ENCODE peak calls at places on chromosomes 11 and 22, in four cellular contexts. Z is H1, W is bronchial epithelial cell, T is K562. N is an unnamed sample.
A peak's percentile ranks its signal among the peaks of the same experiment; 100 is the strongest.

GRCh38 chr11:8671242-8671641 is 11.2 kb downstream of the TRIM66 start:
- DNase-seq in Z (peak; percentile 61), W (peak; percentile 94), T (no peak), N (peak; percentile 96)

GRCh38 chr11:61138940-61139339 is 22.3 kb downstream of the VPS37C start:
- DNase-seq in Z (no peak), W (no peak), T (no peak), N (peak; percentile 50)

GRCh38 chr22:46105494-46106278 is 44.6 kb upstream of the PPARA start:
- DNase-seq in Z (no peak), W (peak; percentile 73), T (no peak), N (peak; percentile 27)

GRCh38 chr22:32665676-32666075 is 135.8 kb upstream of the TIMP3 start:
- DNase-seq in Z (no peak), W (peak; percentile 93), T (no peak), N (no peak)

GRCh38 chr11:59559886-59560285 is 48.5 kb downstream of the OR4D9 start:
- DNase-seq in Z (no peak), W (no peak), T (peak; percentile 38), N (no peak)

GRCh38 chr22:49046546-49047305 is 780.9 kb downstream of the BRD1 start:
- DNase-seq in Z (peak; percentile 89), W (no peak), T (peak; percentile 47), N (no peak)

GRCh38 chr11:76048763-76049162 is 157.5 kb downstream of the WNT11 start:
- DNase-seq in Z (no peak), W (no peak), T (peak; percentile 54), N (no peak)

GRCh38 chr11:6928916-6929315 is 2.7 kb downstream of the ZNF215 start:
- DNase-seq in Z (no peak), W (no peak), T (no peak), N (no peak)

GRCh38 chr11:12439615-12440014 is 62.2 kb downstream of the PARVA start:
- DNase-seq in Z (no peak), W (no peak), T (no peak), N (no peak)

GRCh38 chr11:11456896-11457295 is 103.8 kb upstream of the CSNK2A3 start:
- DNase-seq in Z (no peak), W (no peak), T (no peak), N (no peak)

GRCh38 chr11:1384206-1384965 is 5.3 kb upstream of the BRSK2 start:
- DNase-seq in Z (no peak), W (no peak), T (no peak), N (peak; percentile 7)

GRCh38 chr22:46068908-46069481 is 81.3 kb upstream of the PPARA start:
- DNase-seq in Z (no peak), W (peak; percentile 55), T (no peak), N (peak; percentile 75)

GRCh38 chr22:47196493-47196849 is 434.0 kb downstream of the TBC1D22A start:
- DNase-seq in Z (no peak), W (no peak), T (no peak), N (no peak)

GRCh38 chr11:66981976-66982578 is 7.0 kb downstream of the C11orf86 start:
- DNase-seq in Z (no peak), W (peak; percentile 88), T (peak; percentile 93), N (peak; percentile 93)

GRCh38 chr11:114478768-114479167 is 39.5 kb downstream of the REXO2 start:
- DNase-seq in Z (no peak), W (peak; percentile 61), T (peak; percentile 7), N (peak; percentile 14)

GRCh38 chr11:102426570-102426969 is 26.0 kb downstream of the TMEM123 start:
- DNase-seq in Z (no peak), W (no peak), T (no peak), N (no peak)

GRCh38 chr22:32119568-32120235 is 39.4 kb downstream of the C22orf42 start:
- DNase-seq in Z (peak; percentile 45), W (no peak), T (no peak), N (no peak)

GRCh38 chr11:125627236-125627910 is 2.4 kb downstream of the CHEK1 start:
- DNase-seq in Z (no peak), W (peak; percentile 23), T (no peak), N (peak; percentile 27)

GRCh38 chr11:126655807-126656128 is 300.3 kb downstream of the ST3GAL4 start:
- DNase-seq in Z (no peak), W (peak; percentile 32), T (no peak), N (peak; percentile 39)

GRCh38 chr22:29314074-29314473 is 1.4 kb downstream of the RASL10A start:
- DNase-seq in Z (no peak), W (no peak), T (no peak), N (no peak)

GRCh38 chr22:29315286-29316195 is at the start of gene RASL10A:
- DNase-seq in Z (peak; percentile 69), W (no peak), T (no peak), N (peak; percentile 46)

GRCh38 chr22:29313126-29314071 is 2.1 kb downstream of the RASL10A start:
- DNase-seq in Z (peak; percentile 88), W (no peak), T (no peak), N (no peak)

GRCh38 chr22:29316429-29316828 is 932 bp upstream of the RASL10A start:
- DNase-seq in Z (no peak), W (no peak), T (no peak), N (no peak)

DNA sequence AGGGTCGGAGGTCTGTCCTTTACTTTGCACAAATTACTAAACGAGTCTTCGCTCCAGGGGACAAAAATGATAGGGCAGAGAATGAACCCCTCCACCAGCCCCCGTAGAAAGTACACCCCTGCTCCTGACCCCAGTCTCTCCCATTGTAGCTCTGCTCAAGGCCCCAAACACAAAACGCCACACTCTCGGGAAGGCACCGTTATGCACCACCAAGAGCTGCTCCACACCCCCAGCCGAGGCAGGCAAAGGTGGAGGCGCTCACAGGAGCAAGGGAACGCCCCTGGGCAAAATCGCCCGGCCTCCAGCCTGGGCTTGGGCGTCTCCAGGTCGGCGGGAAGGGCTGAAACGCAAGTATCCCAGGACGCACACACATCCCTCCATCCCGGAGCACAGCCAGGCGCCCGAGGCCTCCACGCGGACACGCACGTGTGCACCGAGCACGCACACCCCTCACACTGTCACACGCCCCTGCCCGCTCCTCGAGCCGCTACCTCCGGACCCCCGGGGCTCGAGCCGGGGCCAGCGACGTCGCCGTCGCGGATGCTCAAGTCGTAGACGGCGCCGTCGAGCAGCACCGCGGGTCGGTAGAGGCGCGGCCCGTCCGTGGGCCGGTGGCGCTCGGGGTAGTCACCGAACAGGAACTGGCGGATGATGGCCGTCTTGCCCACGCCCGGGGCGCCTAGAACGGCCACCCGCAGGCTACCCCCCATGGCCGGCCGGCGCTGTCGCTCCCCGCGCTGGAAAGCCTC is 786 bp downstream of the RASL10A start:
- DNase-seq in Z (peak; percentile 65), W (no peak), T (no peak), N (peak; percentile 17)
- H3K4me3 ChIP-seq in Z (peak overlapping the region; percentile 38), W (no peak overlapping the region), T (no peak overlapping the region), N (no peak overlapping the region)

GRCh38 chr22:35353318-35353717 is 27.6 kb upstream of the HMOX1 start:
- DNase-seq in Z (no peak), W (no peak), T (no peak), N (no peak)

GRCh38 chr22:35354068-35354467 is 26.8 kb upstream of the HMOX1 start:
- DNase-seq in Z (no peak), W (no peak), T (no peak), N (no peak)

GRCh38 chr22:35350539-35351503 is 30.1 kb upstream of the HMOX1 start:
- DNase-seq in Z (peak; percentile 94), W (peak; percentile 77), T (peak; percentile 91), N (peak; percentile 96)

GRCh38 chr22:35349704-35350538 is 31.0 kb upstream of the HMOX1 start:
- DNase-seq in Z (no peak), W (no peak), T (no peak), N (peak; percentile 58)

DNA sequence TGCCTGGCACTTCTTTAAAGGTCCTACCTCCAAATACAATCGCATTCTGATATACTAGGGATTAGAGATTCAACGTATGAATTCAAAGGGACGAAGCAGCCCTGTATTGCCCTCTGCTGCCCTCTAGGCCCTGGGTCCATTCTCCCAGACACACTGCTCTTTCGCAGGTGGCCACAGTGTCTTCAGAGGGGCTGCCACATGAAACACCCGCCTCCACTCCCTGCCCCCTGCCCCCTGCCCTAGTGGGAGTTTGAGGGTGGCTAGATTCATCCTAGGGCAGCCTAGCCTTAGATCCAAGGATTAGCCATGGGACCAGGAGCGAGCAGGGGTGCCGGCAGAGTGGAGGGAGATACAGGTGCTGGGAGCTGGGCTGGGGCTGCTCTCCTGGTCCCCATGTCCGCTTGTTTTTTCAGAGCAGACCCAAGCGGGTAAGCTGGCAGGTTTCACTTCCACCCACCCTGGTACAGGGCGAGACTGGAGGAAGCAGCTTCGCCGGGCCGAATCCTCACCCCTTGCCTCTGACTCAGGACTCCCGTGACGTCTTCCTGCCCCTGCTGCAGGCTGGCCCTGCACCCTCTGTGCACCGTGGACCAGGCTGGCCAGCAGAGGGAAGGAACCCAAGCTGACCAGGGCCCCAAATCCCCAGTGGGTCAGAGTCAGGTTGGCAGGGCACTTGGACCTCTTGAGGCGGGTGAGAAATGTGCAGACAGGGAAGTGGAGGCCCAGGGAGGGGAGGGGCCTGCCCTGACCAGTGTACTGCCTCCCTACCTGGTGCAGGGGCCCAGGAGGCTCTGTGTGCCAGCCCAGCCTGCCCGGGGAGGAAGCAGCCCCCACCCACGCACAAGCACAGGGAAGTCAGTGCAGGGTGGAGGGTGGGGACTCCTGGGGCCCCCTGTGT is 28.4 kb upstream of the HMOX1 start:
- DNase-seq in Z (peak; percentile 76), W (peak; percentile 35), T (peak; percentile 39), N (no peak)
- H3K4me3 ChIP-seq in Z (no peak overlapping the region), W (no peak overlapping the region), T (no peak overlapping the region), N (no peak overlapping the region)

GRCh38 chr22:39215430-39216142 is 29.2 kb downstream of the PDGFB start:
- DNase-seq in Z (peak; percentile 67), W (no peak), T (peak; percentile 35), N (no peak)
- H3K4me3 ChIP-seq in Z (no peak overlapping the region), W (no peak overlapping the region), T (no peak overlapping the region), N (no peak overlapping the region)

GRCh38 chr22:19890502-19891349 is 36.1 kb upstream of the GNB1L start:
- DNase-seq in Z (no peak), W (no peak), T (no peak), N (no peak)
- H3K4me3 ChIP-seq in Z (no peak overlapping the region), W (no peak overlapping the region), T (no peak overlapping the region), N (no peak overlapping the region)

DNA sequence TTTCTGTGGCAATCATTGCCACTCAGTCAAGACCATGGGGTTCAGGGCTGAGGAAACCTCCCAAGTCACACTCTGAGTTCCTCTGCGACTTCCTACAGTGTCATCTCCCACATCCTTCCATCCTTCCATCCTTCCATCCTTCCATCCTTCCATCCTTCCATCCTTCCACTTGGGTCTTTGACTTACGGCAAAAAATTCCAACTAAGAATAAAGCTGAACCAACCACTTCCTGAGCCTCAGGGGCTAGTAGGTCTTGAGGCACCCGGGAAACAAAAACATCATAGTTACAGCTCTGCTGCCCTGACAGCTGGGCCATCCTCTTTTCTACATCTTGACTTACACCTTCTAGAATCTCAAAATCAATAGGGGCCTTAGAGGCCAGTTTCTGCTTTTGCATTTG is 32.1 kb downstream of the EHF start:
- DNase-seq in Z (no peak), W (no peak), T (no peak), N (peak; percentile 5)
- H3K4me3 ChIP-seq in Z (no peak overlapping the region), W (no peak overlapping the region), T (no peak overlapping the region), N (no peak overlapping the region)

N was measured in adipocyte.